ENCODE peak calls at places on chromosomes 5 and 9, in nine cellular contexts. One of them, this sample, is unnamed.

GRCh38 chr5:53425598-53426516 is 54.6 kb upstream of the FST start:
- DNase-seq in heart right ventricle: no peak
- DNase-seq in SJSA1: no peak
- DNase-seq in lower lobe of right lung: no peak
- DNase-seq in HCT116: peak
- DNase-seq in body of pancreas: peak
- DNase-seq in A673: peak
- DNase-seq in PC-9: no peak
- DNase-seq in CD4-positive, alpha-beta memory T cell: no peak
- DNase-seq in this sample: peak

GRCh38 chr9:131739192-131739961 is 499 bp downstream of the RAPGEF1 start:
- DNase-seq in HCT116: no peak
- DNase-seq in heart right ventricle: peak
- DNase-seq in body of pancreas: peak
- DNase-seq in lower lobe of right lung: peak
- DNase-seq in PC-9: peak
- DNase-seq in SJSA1: no peak
- DNase-seq in CD4-positive, alpha-beta memory T cell: peak
- DNase-seq in A673: peak
- DNase-seq in this sample: peak

GRCh38 chr9:35798658-35799366 is 7.4 kb downstream of the NPR2 start:
- DNase-seq in body of pancreas: no peak
- DNase-seq in A673: no peak
- DNase-seq in PC-9: no peak
- DNase-seq in HCT116: no peak
- DNase-seq in SJSA1: peak
- DNase-seq in lower lobe of right lung: no peak
- DNase-seq in heart right ventricle: no peak
- DNase-seq in CD4-positive, alpha-beta memory T cell: no peak
- DNase-seq in this sample: no peak

GRCh38 chr5:117188207-117188606 is 613.6 kb upstream of the SEMA6A start:
- DNase-seq in heart right ventricle: no peak
- DNase-seq in CD4-positive, alpha-beta memory T cell: no peak
- DNase-seq in A673: no peak
- DNase-seq in SJSA1: no peak
- DNase-seq in lower lobe of right lung: no peak
- DNase-seq in HCT116: no peak
- DNase-seq in PC-9: no peak
- DNase-seq in body of pancreas: no peak
- DNase-seq in this sample: no peak

GRCh38 chr9:16074962-16075361 is 522.1 kb downstream of the CCDC171 start:
- DNase-seq in HCT116: no peak
- DNase-seq in PC-9: no peak
- DNase-seq in heart right ventricle: no peak
- DNase-seq in body of pancreas: no peak
- DNase-seq in SJSA1: no peak
- DNase-seq in A673: peak
- DNase-seq in lower lobe of right lung: no peak
- DNase-seq in CD4-positive, alpha-beta memory T cell: no peak
- DNase-seq in this sample: no peak

GRCh38 chr5:157799578-157799977 is 56.1 kb downstream of the LSM11 start:
- DNase-seq in lower lobe of right lung: no peak
- DNase-seq in PC-9: no peak
- DNase-seq in body of pancreas: no peak
- DNase-seq in A673: no peak
- DNase-seq in SJSA1: no peak
- DNase-seq in heart right ventricle: no peak
- DNase-seq in HCT116: no peak
- DNase-seq in CD4-positive, alpha-beta memory T cell: no peak
- DNase-seq in this sample: no peak

GRCh38 chr9:81455826-81456225 is 233.5 kb downstream of the TLE1 start:
- DNase-seq in SJSA1: no peak
- DNase-seq in heart right ventricle: no peak
- DNase-seq in HCT116: no peak
- DNase-seq in PC-9: no peak
- DNase-seq in body of pancreas: no peak
- DNase-seq in CD4-positive, alpha-beta memory T cell: no peak
- DNase-seq in lower lobe of right lung: no peak
- DNase-seq in A673: no peak
- DNase-seq in this sample: no peak

GRCh38 chr5:131441184-131441583 is 177.3 kb downstream of the CDC42SE2 start:
- DNase-seq in CD4-positive, alpha-beta memory T cell: no peak
- DNase-seq in A673: no peak
- DNase-seq in body of pancreas: no peak
- DNase-seq in heart right ventricle: no peak
- DNase-seq in PC-9: no peak
- DNase-seq in HCT116: no peak
- DNase-seq in SJSA1: no peak
- DNase-seq in lower lobe of right lung: no peak
- DNase-seq in this sample: no peak

GRCh38 chr5:176541338-176542134 is 4.3 kb upstream of the RNF44 start:
- DNase-seq in lower lobe of right lung: peak
- DNase-seq in body of pancreas: peak
- DNase-seq in HCT116: no peak
- DNase-seq in CD4-positive, alpha-beta memory T cell: peak
- DNase-seq in heart right ventricle: peak
- DNase-seq in A673: peak
- DNase-seq in PC-9: peak
- DNase-seq in SJSA1: peak
- DNase-seq in this sample: peak

GRCh38 chr9:71944754-71945409 is 33.4 kb downstream of the C9orf85 start:
- DNase-seq in A673: no peak
- DNase-seq in heart right ventricle: no peak
- DNase-seq in CD4-positive, alpha-beta memory T cell: no peak
- DNase-seq in PC-9: no peak
- DNase-seq in SJSA1: no peak
- DNase-seq in body of pancreas: no peak
- DNase-seq in HCT116: peak
- DNase-seq in lower lobe of right lung: no peak
- DNase-seq in this sample: no peak

GRCh38 chr5:176895829-176896228 is 3.3 kb downstream of the HK3 start:
- DNase-seq in lower lobe of right lung: no peak
- DNase-seq in CD4-positive, alpha-beta memory T cell: no peak
- DNase-seq in A673: no peak
- DNase-seq in HCT116: no peak
- DNase-seq in PC-9: no peak
- DNase-seq in SJSA1: no peak
- DNase-seq in heart right ventricle: no peak
- DNase-seq in body of pancreas: no peak
- DNase-seq in this sample: no peak

GRCh38 chr5:151739395-151739794 is 19.0 kb downstream of the ATOX1 start:
- DNase-seq in CD4-positive, alpha-beta memory T cell: no peak
- DNase-seq in body of pancreas: no peak
- DNase-seq in lower lobe of right lung: no peak
- DNase-seq in PC-9: no peak
- DNase-seq in SJSA1: no peak
- DNase-seq in A673: no peak
- DNase-seq in HCT116: no peak
- DNase-seq in heart right ventricle: no peak
- DNase-seq in this sample: no peak

GRCh38 chr5:151740336-151740942 is 18.0 kb downstream of the ATOX1 start:
- DNase-seq in HCT116: no peak
- DNase-seq in PC-9: peak
- DNase-seq in A673: peak
- DNase-seq in SJSA1: peak
- DNase-seq in heart right ventricle: peak
- DNase-seq in CD4-positive, alpha-beta memory T cell: peak
- DNase-seq in lower lobe of right lung: no peak
- DNase-seq in body of pancreas: peak
- DNase-seq in this sample: peak

GRCh38 chr5:151741678-151742423 is 16.6 kb downstream of the ATOX1 start:
- DNase-seq in SJSA1: peak
- DNase-seq in PC-9: peak
- DNase-seq in body of pancreas: no peak
- DNase-seq in A673: no peak
- DNase-seq in CD4-positive, alpha-beta memory T cell: no peak
- DNase-seq in heart right ventricle: no peak
- DNase-seq in HCT116: no peak
- DNase-seq in lower lobe of right lung: no peak
- DNase-seq in this sample: no peak

GRCh38 chr5:151739939-151740335 is 18.5 kb downstream of the ATOX1 start:
- DNase-seq in CD4-positive, alpha-beta memory T cell: no peak
- DNase-seq in HCT116: no peak
- DNase-seq in PC-9: no peak
- DNase-seq in heart right ventricle: no peak
- DNase-seq in body of pancreas: peak
- DNase-seq in A673: peak
- DNase-seq in lower lobe of right lung: no peak
- DNase-seq in SJSA1: peak
- DNase-seq in this sample: no peak

DNA sequence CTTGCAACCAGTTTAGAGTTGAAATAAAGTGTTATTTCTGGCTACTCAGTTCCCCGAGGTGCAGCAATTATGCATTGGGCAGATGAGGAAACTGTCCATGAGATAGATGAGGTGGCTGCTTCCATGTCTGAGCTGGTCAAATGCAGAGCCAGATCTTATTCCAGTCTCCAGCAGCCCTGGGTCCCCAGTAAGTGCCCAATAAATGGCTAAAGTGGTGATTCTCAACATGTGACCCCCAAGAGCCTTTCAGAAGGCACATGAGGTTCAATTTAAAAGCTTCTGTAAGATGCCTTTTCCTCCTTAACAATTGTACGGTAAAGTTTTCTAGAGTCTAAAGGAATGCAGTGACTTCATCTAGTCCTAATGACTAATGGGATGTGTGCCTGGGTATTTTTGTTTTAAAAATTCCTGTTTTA is 17.5 kb downstream of the ATOX1 start:
- DNase-seq in lower lobe of right lung: no peak
- DNase-seq in PC-9: no peak
- DNase-seq in heart right ventricle: no peak
- DNase-seq in A673: no peak
- DNase-seq in body of pancreas: no peak
- DNase-seq in SJSA1: peak
- DNase-seq in CD4-positive, alpha-beta memory T cell: no peak
- DNase-seq in HCT116: no peak
- DNase-seq in this sample: no peak
- H3K27ac ChIP-seq in lower lobe of right lung: peak
- H3K27ac ChIP-seq in PC-9: peak
- H3K27ac ChIP-seq in heart right ventricle: peak
- H3K27ac ChIP-seq in A673: no peak
- H3K27ac ChIP-seq in body of pancreas: no peak
- H3K27ac ChIP-seq in SJSA1: peak
- H3K27ac ChIP-seq in CD4-positive, alpha-beta memory T cell: no peak
- H3K27ac ChIP-seq in HCT116: no peak
- H3K27ac ChIP-seq in this sample: peak

DNA sequence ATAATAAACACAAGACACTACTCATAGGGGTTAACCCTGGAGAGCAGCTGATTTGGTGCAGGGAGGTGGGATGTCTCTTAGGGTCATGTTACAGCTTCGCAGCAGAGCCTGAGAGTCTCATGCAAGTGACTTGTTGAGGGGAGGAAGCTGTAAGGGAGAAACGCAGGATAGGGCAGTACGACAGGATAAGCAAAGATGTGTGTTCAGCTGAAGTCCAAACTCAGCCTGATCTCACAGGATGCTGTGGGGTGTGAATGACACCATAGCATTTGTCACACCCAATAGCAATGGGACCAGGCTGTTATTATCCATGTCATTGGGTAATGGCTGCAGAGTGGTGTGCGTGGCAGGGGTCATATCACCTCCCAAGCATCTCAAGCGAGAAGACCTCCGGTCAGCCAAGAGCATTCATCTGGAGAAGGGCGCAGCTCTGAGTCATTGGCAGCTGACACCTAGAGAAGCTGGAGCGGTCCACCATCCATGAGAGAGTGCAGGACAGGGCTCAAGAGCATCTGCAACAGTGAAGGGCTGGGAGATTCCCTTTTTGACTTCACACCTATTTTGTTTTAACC is 49.2 kb upstream of the RPL26L1 start:
- DNase-seq in PC-9: no peak
- DNase-seq in SJSA1: no peak
- DNase-seq in CD4-positive, alpha-beta memory T cell: no peak
- DNase-seq in body of pancreas: no peak
- DNase-seq in heart right ventricle: no peak
- DNase-seq in lower lobe of right lung: no peak
- DNase-seq in A673: no peak
- DNase-seq in HCT116: no peak
- DNase-seq in this sample: no peak
- H3K27ac ChIP-seq in PC-9: no peak
- H3K27ac ChIP-seq in SJSA1: no peak
- H3K27ac ChIP-seq in CD4-positive, alpha-beta memory T cell: no peak
- H3K27ac ChIP-seq in body of pancreas: no peak
- H3K27ac ChIP-seq in heart right ventricle: peak
- H3K27ac ChIP-seq in lower lobe of right lung: no peak
- H3K27ac ChIP-seq in A673: no peak
- H3K27ac ChIP-seq in HCT116: no peak
- H3K27ac ChIP-seq in this sample: no peak

GRCh38 chr5:172699999-172700685 is 59.1 kb downstream of the NEURL1B start:
- DNase-seq in heart right ventricle: no peak
- DNase-seq in CD4-positive, alpha-beta memory T cell: no peak
- DNase-seq in PC-9: no peak
- DNase-seq in HCT116: no peak
- DNase-seq in lower lobe of right lung: peak
- DNase-seq in A673: no peak
- DNase-seq in SJSA1: no peak
- DNase-seq in body of pancreas: no peak
- DNase-seq in this sample: no peak
- H3K27ac ChIP-seq in heart right ventricle: peak
- H3K27ac ChIP-seq in CD4-positive, alpha-beta memory T cell: no peak
- H3K27ac ChIP-seq in PC-9: no peak
- H3K27ac ChIP-seq in HCT116: no peak
- H3K27ac ChIP-seq in lower lobe of right lung: peak
- H3K27ac ChIP-seq in A673: no peak
- H3K27ac ChIP-seq in SJSA1: no peak
- H3K27ac ChIP-seq in body of pancreas: no peak
- H3K27ac ChIP-seq in this sample: no peak

GRCh38 chr9:106146066-106146840 is 451.9 kb downstream of the TMEM38B start:
- DNase-seq in CD4-positive, alpha-beta memory T cell: no peak
- DNase-seq in A673: no peak
- DNase-seq in HCT116: no peak
- DNase-seq in SJSA1: no peak
- DNase-seq in lower lobe of right lung: no peak
- DNase-seq in heart right ventricle: no peak
- DNase-seq in body of pancreas: no peak
- DNase-seq in PC-9: no peak
- DNase-seq in this sample: no peak

GRCh38 chr9:106149956-106150355 is 455.6 kb downstream of the TMEM38B start:
- DNase-seq in PC-9: no peak
- DNase-seq in HCT116: no peak
- DNase-seq in lower lobe of right lung: no peak
- DNase-seq in A673: no peak
- DNase-seq in body of pancreas: no peak
- DNase-seq in heart right ventricle: no peak
- DNase-seq in CD4-positive, alpha-beta memory T cell: no peak
- DNase-seq in SJSA1: no peak
- DNase-seq in this sample: no peak

GRCh38 chr9:106143781-106144180 is 449.4 kb downstream of the TMEM38B start:
- DNase-seq in SJSA1: no peak
- DNase-seq in body of pancreas: no peak
- DNase-seq in HCT116: no peak
- DNase-seq in heart right ventricle: no peak
- DNase-seq in PC-9: no peak
- DNase-seq in A673: no peak
- DNase-seq in lower lobe of right lung: no peak
- DNase-seq in CD4-positive, alpha-beta memory T cell: no peak
- DNase-seq in this sample: no peak

GRCh38 chr9:106146886-106147285 is 452.5 kb downstream of the TMEM38B start:
- DNase-seq in lower lobe of right lung: no peak
- DNase-seq in A673: no peak
- DNase-seq in heart right ventricle: no peak
- DNase-seq in HCT116: no peak
- DNase-seq in CD4-positive, alpha-beta memory T cell: no peak
- DNase-seq in body of pancreas: no peak
- DNase-seq in PC-9: no peak
- DNase-seq in SJSA1: no peak
- DNase-seq in this sample: no peak
- H3K27ac ChIP-seq in lower lobe of right lung: no peak
- H3K27ac ChIP-seq in A673: no peak
- H3K27ac ChIP-seq in heart right ventricle: no peak
- H3K27ac ChIP-seq in HCT116: no peak
- H3K27ac ChIP-seq in CD4-positive, alpha-beta memory T cell: no peak
- H3K27ac ChIP-seq in body of pancreas: no peak
- H3K27ac ChIP-seq in PC-9: no peak
- H3K27ac ChIP-seq in SJSA1: no peak
- H3K27ac ChIP-seq in this sample: no peak